ENCODE peak calls at places on chromosomes 6 and 20, in six cellular contexts. One of them, this sample, is unnamed.

GRCh38 chr6:135087803-135088202 is 33.2 kb upstream of the HBS1L start:
- DNase-seq in NCI-H345: no peak
- DNase-seq in stimulated activated CD4-positive, alpha-beta T cell treated with anti-CD3 and anti-CD28 coated beads, TNF-alpha, amount 100 ng/mL, for 1 hour: no peak
- DNase-seq in GOT3: no peak
- DNase-seq in EL: no peak
- DNase-seq in bronchial epithelial cell: no peak
- DNase-seq in this sample: no peak

GRCh38 chr6:11160199-11160598 is 48.7 kb upstream of the ERVFRD-1 start:
- DNase-seq in GOT3: no peak
- DNase-seq in EL: peak; percentile 15
- DNase-seq in NCI-H345: no peak
- DNase-seq in bronchial epithelial cell: peak; percentile 97
- DNase-seq in stimulated activated CD4-positive, alpha-beta T cell treated with anti-CD3 and anti-CD28 coated beads, TNF-alpha, amount 100 ng/mL, for 1 hour: no peak
- DNase-seq in this sample: no peak

GRCh38 chr20:50711113-50711825 is 19.9 kb upstream of the RIPOR3 start:
- DNase-seq in stimulated activated CD4-positive, alpha-beta T cell treated with anti-CD3 and anti-CD28 coated beads, TNF-alpha, amount 100 ng/mL, for 1 hour: no peak
- DNase-seq in bronchial epithelial cell: peak; percentile 20
- DNase-seq in EL: no peak
- DNase-seq in NCI-H345: no peak
- DNase-seq in GOT3: no peak
- DNase-seq in this sample: peak; percentile 68

GRCh38 chr6:49468042-49468441 is 4.9 kb downstream of the CENPQ start:
- DNase-seq in GOT3: no peak
- DNase-seq in NCI-H345: no peak
- DNase-seq in stimulated activated CD4-positive, alpha-beta T cell treated with anti-CD3 and anti-CD28 coated beads, TNF-alpha, amount 100 ng/mL, for 1 hour: no peak
- DNase-seq in bronchial epithelial cell: no peak
- DNase-seq in EL: no peak
- DNase-seq in this sample: no peak

GRCh38 chr6:146890644-146891434 is 292.1 kb downstream of the ADGB start:
- DNase-seq in NCI-H345: no peak
- DNase-seq in bronchial epithelial cell: no peak
- DNase-seq in GOT3: no peak
- DNase-seq in stimulated activated CD4-positive, alpha-beta T cell treated with anti-CD3 and anti-CD28 coated beads, TNF-alpha, amount 100 ng/mL, for 1 hour: no peak
- DNase-seq in EL: no peak
- DNase-seq in this sample: no peak

GRCh38 chr6:155314773-155315515 is 660 bp upstream of the TFB1M start:
- DNase-seq in stimulated activated CD4-positive, alpha-beta T cell treated with anti-CD3 and anti-CD28 coated beads, TNF-alpha, amount 100 ng/mL, for 1 hour: no peak
- DNase-seq in EL: peak; percentile 89
- DNase-seq in bronchial epithelial cell: peak; percentile 83
- DNase-seq in GOT3: peak; percentile 60
- DNase-seq in NCI-H345: peak; percentile 75
- DNase-seq in this sample: no peak

GRCh38 chr6:131199568-131200272 is 64.5 kb downstream of the AKAP7 start:
- DNase-seq in GOT3: no peak
- DNase-seq in EL: peak; percentile 54
- DNase-seq in stimulated activated CD4-positive, alpha-beta T cell treated with anti-CD3 and anti-CD28 coated beads, TNF-alpha, amount 100 ng/mL, for 1 hour: no peak
- DNase-seq in bronchial epithelial cell: peak; percentile 29
- DNase-seq in NCI-H345: no peak
- DNase-seq in this sample: peak; percentile 79

GRCh38 chr20:5150226-5151076 is 23.6 kb downstream of the CDS2 start:
- DNase-seq in bronchial epithelial cell: no peak
- DNase-seq in GOT3: no peak
- DNase-seq in EL: peak; percentile 46
- DNase-seq in stimulated activated CD4-positive, alpha-beta T cell treated with anti-CD3 and anti-CD28 coated beads, TNF-alpha, amount 100 ng/mL, for 1 hour: no peak
- DNase-seq in NCI-H345: no peak
- DNase-seq in this sample: no peak

GRCh38 chr20:49752504-49752903 is 38.8 kb upstream of the B4GALT5 start:
- DNase-seq in NCI-H345: no peak
- DNase-seq in bronchial epithelial cell: no peak
- DNase-seq in EL: no peak
- DNase-seq in stimulated activated CD4-positive, alpha-beta T cell treated with anti-CD3 and anti-CD28 coated beads, TNF-alpha, amount 100 ng/mL, for 1 hour: no peak
- DNase-seq in GOT3: no peak
- DNase-seq in this sample: no peak

GRCh38 chr6:106136845-106137244 is 50.7 kb downstream of the PRDM1 start:
- DNase-seq in stimulated activated CD4-positive, alpha-beta T cell treated with anti-CD3 and anti-CD28 coated beads, TNF-alpha, amount 100 ng/mL, for 1 hour: no peak
- DNase-seq in bronchial epithelial cell: no peak
- DNase-seq in NCI-H345: no peak
- DNase-seq in GOT3: no peak
- DNase-seq in EL: no peak
- DNase-seq in this sample: no peak

GRCh38 chr6:10248378-10248843 is 166.5 kb downstream of the TFAP2A start:
- DNase-seq in NCI-H345: no peak
- DNase-seq in stimulated activated CD4-positive, alpha-beta T cell treated with anti-CD3 and anti-CD28 coated beads, TNF-alpha, amount 100 ng/mL, for 1 hour: no peak
- DNase-seq in bronchial epithelial cell: peak; percentile 22
- DNase-seq in GOT3: no peak
- DNase-seq in EL: peak; percentile 98
- DNase-seq in this sample: no peak

GRCh38 chr20:57458400-57459160 is 66.4 kb downstream of the CTCFL start:
- DNase-seq in stimulated activated CD4-positive, alpha-beta T cell treated with anti-CD3 and anti-CD28 coated beads, TNF-alpha, amount 100 ng/mL, for 1 hour: no peak
- DNase-seq in EL: no peak
- DNase-seq in bronchial epithelial cell: no peak
- DNase-seq in NCI-H345: no peak
- DNase-seq in GOT3: no peak
- DNase-seq in this sample: no peak

GRCh38 chr6:12472601-12473038 is 182.5 kb downstream of the EDN1 start:
- DNase-seq in GOT3: no peak
- DNase-seq in EL: peak; percentile 60
- DNase-seq in bronchial epithelial cell: peak; percentile 100
- DNase-seq in NCI-H345: no peak
- DNase-seq in stimulated activated CD4-positive, alpha-beta T cell treated with anti-CD3 and anti-CD28 coated beads, TNF-alpha, amount 100 ng/mL, for 1 hour: no peak
- DNase-seq in this sample: peak; percentile 57

GRCh38 chr20:17835941-17836861 is 132.4 kb downstream of the SNX5 start:
- DNase-seq in stimulated activated CD4-positive, alpha-beta T cell treated with anti-CD3 and anti-CD28 coated beads, TNF-alpha, amount 100 ng/mL, for 1 hour: no peak
- DNase-seq in NCI-H345: no peak
- DNase-seq in bronchial epithelial cell: no peak
- DNase-seq in GOT3: peak; percentile 45
- DNase-seq in EL: peak; percentile 77
- DNase-seq in this sample: no peak

GRCh38 chr6:153357391-153357790 is 226.3 kb upstream of the RGS17 start:
- DNase-seq in GOT3: no peak
- DNase-seq in stimulated activated CD4-positive, alpha-beta T cell treated with anti-CD3 and anti-CD28 coated beads, TNF-alpha, amount 100 ng/mL, for 1 hour: no peak
- DNase-seq in bronchial epithelial cell: no peak
- DNase-seq in NCI-H345: no peak
- DNase-seq in EL: no peak
- DNase-seq in this sample: no peak

GRCh38 chr6:36829919-36830544 is 9.2 kb downstream of the CPNE5 start:
- DNase-seq in NCI-H345: peak; percentile 27
- DNase-seq in GOT3: no peak
- DNase-seq in EL: no peak
- DNase-seq in bronchial epithelial cell: no peak
- DNase-seq in stimulated activated CD4-positive, alpha-beta T cell treated with anti-CD3 and anti-CD28 coated beads, TNF-alpha, amount 100 ng/mL, for 1 hour: no peak
- DNase-seq in this sample: peak; percentile 17

GRCh38 chr6:43172127-43173007 is 1.3 kb downstream of the SRF start:
- DNase-seq in bronchial epithelial cell: peak; percentile 43
- DNase-seq in stimulated activated CD4-positive, alpha-beta T cell treated with anti-CD3 and anti-CD28 coated beads, TNF-alpha, amount 100 ng/mL, for 1 hour: no peak
- DNase-seq in GOT3: no peak
- DNase-seq in NCI-H345: peak; percentile 34
- DNase-seq in EL: peak; percentile 45
- DNase-seq in this sample: peak; percentile 54

GRCh38 chr6:17932362-17932852 is 55.0 kb downstream of the KIF13A start:
- DNase-seq in stimulated activated CD4-positive, alpha-beta T cell treated with anti-CD3 and anti-CD28 coated beads, TNF-alpha, amount 100 ng/mL, for 1 hour: no peak
- DNase-seq in GOT3: no peak
- DNase-seq in NCI-H345: no peak
- DNase-seq in bronchial epithelial cell: peak; percentile 88
- DNase-seq in EL: peak; percentile 89
- DNase-seq in this sample: peak; percentile 73

GRCh38 chr6:10520468-10520867 is 683 bp upstream of the GCNT2 start:
- DNase-seq in stimulated activated CD4-positive, alpha-beta T cell treated with anti-CD3 and anti-CD28 coated beads, TNF-alpha, amount 100 ng/mL, for 1 hour: no peak
- DNase-seq in EL: peak; percentile 67
- DNase-seq in GOT3: no peak
- DNase-seq in NCI-H345: no peak
- DNase-seq in bronchial epithelial cell: peak; percentile 68
- DNase-seq in this sample: no peak

GRCh38 chr6:11798096-11798495 is 19.5 kb upstream of the ADTRP start:
- DNase-seq in stimulated activated CD4-positive, alpha-beta T cell treated with anti-CD3 and anti-CD28 coated beads, TNF-alpha, amount 100 ng/mL, for 1 hour: no peak
- DNase-seq in bronchial epithelial cell: no peak
- DNase-seq in EL: peak; percentile 11
- DNase-seq in NCI-H345: no peak
- DNase-seq in GOT3: no peak
- DNase-seq in this sample: no peak

GRCh38 chr6:139364302-139364981 is 10.0 kb downstream of the CITED2 start:
- DNase-seq in bronchial epithelial cell: peak; percentile 44
- DNase-seq in NCI-H345: peak; percentile 70
- DNase-seq in EL: peak; percentile 66
- DNase-seq in GOT3: no peak
- DNase-seq in stimulated activated CD4-positive, alpha-beta T cell treated with anti-CD3 and anti-CD28 coated beads, TNF-alpha, amount 100 ng/mL, for 1 hour: no peak
- DNase-seq in this sample: peak; percentile 67

GRCh38 chr6:166949533-166950442 is 6.6 kb downstream of the RNASET2 start:
- DNase-seq in NCI-H345: no peak
- DNase-seq in GOT3: no peak
- DNase-seq in EL: no peak
- DNase-seq in stimulated activated CD4-positive, alpha-beta T cell treated with anti-CD3 and anti-CD28 coated beads, TNF-alpha, amount 100 ng/mL, for 1 hour: no peak
- DNase-seq in bronchial epithelial cell: peak; percentile 18
- DNase-seq in this sample: no peak

GRCh38 chr6:41741625-41742490 is 5.3 kb downstream of the PGC start:
- DNase-seq in EL: no peak
- DNase-seq in stimulated activated CD4-positive, alpha-beta T cell treated with anti-CD3 and anti-CD28 coated beads, TNF-alpha, amount 100 ng/mL, for 1 hour: no peak
- DNase-seq in GOT3: no peak
- DNase-seq in bronchial epithelial cell: no peak
- DNase-seq in NCI-H345: no peak
- DNase-seq in this sample: peak; percentile 93

GRCh38 chr20:62805711-62806382 is 1.2 kb downstream of the OGFR start:
- DNase-seq in NCI-H345: no peak
- DNase-seq in GOT3: no peak
- DNase-seq in bronchial epithelial cell: no peak
- DNase-seq in EL: peak; percentile 29
- DNase-seq in stimulated activated CD4-positive, alpha-beta T cell treated with anti-CD3 and anti-CD28 coated beads, TNF-alpha, amount 100 ng/mL, for 1 hour: no peak
- DNase-seq in this sample: no peak

GRCh38 chr20:25738198-25738597 is 41.5 kb upstream of the ZNF337 start:
- DNase-seq in bronchial epithelial cell: peak; percentile 81
- DNase-seq in GOT3: no peak
- DNase-seq in EL: peak; percentile 74
- DNase-seq in stimulated activated CD4-positive, alpha-beta T cell treated with anti-CD3 and anti-CD28 coated beads, TNF-alpha, amount 100 ng/mL, for 1 hour: no peak
- DNase-seq in NCI-H345: no peak
- DNase-seq in this sample: no peak

GRCh38 chr6:157821342-157822033 is 1.6 kb upstream of the SNX9 start:
- DNase-seq in GOT3: no peak
- DNase-seq in bronchial epithelial cell: no peak
- DNase-seq in EL: peak; percentile 47
- DNase-seq in NCI-H345: no peak
- DNase-seq in stimulated activated CD4-positive, alpha-beta T cell treated with anti-CD3 and anti-CD28 coated beads, TNF-alpha, amount 100 ng/mL, for 1 hour: no peak
- DNase-seq in this sample: no peak

GRCh38 chr6:38443341-38443740 is 196.4 kb downstream of the BTBD9 start:
- DNase-seq in EL: no peak
- DNase-seq in GOT3: no peak
- DNase-seq in stimulated activated CD4-positive, alpha-beta T cell treated with anti-CD3 and anti-CD28 coated beads, TNF-alpha, amount 100 ng/mL, for 1 hour: no peak
- DNase-seq in bronchial epithelial cell: peak; percentile 9
- DNase-seq in NCI-H345: no peak
- DNase-seq in this sample: no peak